ENCODE peak calls at places on chromosomes 4 and X, in ten cellular contexts. A, Q, W, C, K, H, S, M, X and Y are unnamed samples.

GRCh38 chrX:68681443-68681941 is 34.0 kb downstream of the STARD8 start:
- DNase-seq in A (no peak), Q (no peak), W (no peak), M (no peak), K (peak), C (no peak), H (no peak), X (no peak), S (peak), Y (no peak)

GRCh38 chr4:11741190-11741652 is 312.5 kb upstream of the HS3ST1 start:
- DNase-seq in W (no peak), M (no peak), X (no peak), A (no peak), H (no peak), S (peak), K (peak), Q (no peak), C (no peak), Y (no peak)

GRCh38 chrX:22950278-22951266 is 49.2 kb upstream of the DDX53 start:
- DNase-seq in S (peak), Q (no peak), W (no peak), A (no peak), C (peak), K (peak), H (no peak), M (peak), X (no peak), Y (peak)

GRCh38 chr4:186792994-186793393 is 69.3 kb upstream of the FAT1 start:
- DNase-seq in W (no peak), K (peak), X (no peak), M (no peak), C (peak), A (no peak), Q (no peak), S (peak), H (no peak), Y (peak)

GRCh38 chrX:67545772-67546495 is 2.1 kb downstream of the AR start:
- DNase-seq in W (peak), C (no peak), K (no peak), A (peak), H (peak), X (peak), M (peak), S (peak), Q (no peak), Y (no peak)

GRCh38 chrX:136523770-136524169 is 8.2 kb upstream of the VGLL1 start:
- DNase-seq in C (no peak), M (no peak), K (no peak), W (no peak), S (no peak), Q (no peak), X (no peak), A (no peak), H (no peak), Y (no peak)

GRCh38 chr4:7900351-7900750 is 39.3 kb downstream of the AFAP1 start:
- DNase-seq in W (no peak), A (no peak), M (no peak), X (no peak), Q (no peak), S (peak), K (no peak), H (no peak), C (no peak), Y (no peak)

GRCh38 chr4:123667496-123667895 is 270.9 kb downstream of the SPRY1 start:
- DNase-seq in Q (no peak), X (no peak), A (no peak), S (peak), M (no peak), H (no peak), W (no peak), C (peak), K (no peak), Y (no peak)

GRCh38 chrX:107710617-107711391 is 64.8 kb downstream of the TSC22D3 start:
- DNase-seq in C (peak), A (no peak), K (peak), M (peak), W (no peak), S (peak), X (no peak), Q (peak), H (no peak), Y (peak)

GRCh38 chr4:7904108-7904516 is 35.5 kb downstream of the AFAP1 start:
- DNase-seq in X (no peak), C (peak), Q (no peak), H (no peak), S (peak), W (no peak), M (no peak), A (no peak), K (peak), Y (peak)

GRCh38 chrX:148298737-148299136 is 201.7 kb upstream of the AFF2 start:
- DNase-seq in K (no peak), X (no peak), W (no peak), C (no peak), H (no peak), A (no peak), S (peak), M (no peak), Q (no peak), Y (no peak)

GRCh38 chrX:31240982-31241381 is 169.1 kb upstream of the FTHL17 start:
- DNase-seq in C (no peak), M (no peak), H (no peak), Q (no peak), W (no peak), S (no peak), K (no peak), X (no peak), A (no peak), Y (no peak)

GRCh38 chr4:3399277-3400194 is 42.2 kb upstream of the HGFAC start:
- DNase-seq in Q (no peak), W (peak), A (no peak), X (no peak), M (no peak), S (no peak), C (no peak), K (no peak), H (no peak), Y (no peak)

GRCh38 chr4:14787221-14787620 is 215.1 kb upstream of the CPEB2 start:
- DNase-seq in S (no peak), X (no peak), Q (no peak), K (no peak), C (no peak), M (no peak), H (no peak), W (no peak), A (no peak), Y (no peak)

GRCh38 chr4:144313370-144313769 is 172.9 kb upstream of the GYPA start:
- DNase-seq in S (no peak), Q (no peak), H (no peak), W (no peak), X (no peak), C (no peak), A (no peak), K (no peak), M (no peak), Y (no peak)

GRCh38 chr4:10096201-10096975 is 20.2 kb downstream of the WDR1 start:
- DNase-seq in Q (peak), A (peak), M (peak), W (peak), C (peak), H (no peak), K (peak), X (no peak), S (peak), Y (peak)

GRCh38 chr4:84639143-84639542 is 56.2 kb downstream of the CDS1 start:
- DNase-seq in S (no peak), Q (no peak), W (no peak), C (no peak), K (no peak), X (no peak), H (no peak), M (no peak), A (no peak), Y (no peak)

GRCh38 chr4:30839583-30840520 is 119.7 kb downstream of the PCDH7 start:
- DNase-seq in S (peak), C (peak), H (no peak), K (no peak), A (no peak), X (no peak), M (no peak), W (no peak), Q (no peak), Y (no peak)

GRCh38 chrX:133493366-133493765 is 78.1 kb upstream of the GPC4 start:
- DNase-seq in A (no peak), H (peak), Q (no peak), X (no peak), W (no peak), S (no peak), M (no peak), C (no peak), K (no peak), Y (no peak)

GRCh38 chr4:22462693-22463092 is 53.2 kb downstream of the ADGRA3 start:
- DNase-seq in C (no peak), M (no peak), S (no peak), X (no peak), A (no peak), W (no peak), H (no peak), Q (no peak), K (no peak), Y (no peak)

DNA sequence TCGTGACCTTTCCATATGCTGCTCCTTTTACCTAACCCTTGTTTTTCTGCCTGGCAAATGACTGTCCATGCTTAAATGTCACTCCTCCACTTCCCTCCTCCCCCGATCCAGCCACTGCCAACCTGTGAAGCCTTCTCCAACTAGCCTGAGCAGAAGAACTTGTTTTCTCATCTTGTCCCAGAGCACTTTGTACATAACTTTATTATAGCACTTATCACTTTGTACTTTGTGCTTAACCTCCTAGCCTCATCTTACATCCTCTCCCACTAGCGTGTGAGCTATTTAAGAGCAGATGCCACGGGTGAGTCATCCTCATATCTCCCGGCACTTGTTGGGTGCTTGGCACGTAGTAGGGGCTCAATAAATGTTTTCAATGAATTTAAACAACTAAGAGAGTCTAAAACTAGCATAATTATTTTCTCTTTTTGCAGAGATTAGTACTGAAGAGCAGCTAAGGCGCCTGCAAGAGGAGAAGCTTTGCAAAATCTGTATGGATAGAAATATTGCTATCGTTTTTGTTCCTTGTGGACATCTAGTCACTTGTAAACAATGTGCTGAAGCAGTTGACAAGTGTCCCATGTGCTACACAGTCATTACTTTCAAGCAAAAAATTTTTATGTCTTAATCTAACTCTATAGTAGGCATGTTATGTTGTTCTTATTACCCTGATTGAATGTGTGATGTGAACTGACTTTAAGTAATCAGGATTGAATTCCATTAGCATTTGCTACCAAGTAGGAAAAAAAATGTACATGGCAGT is 46.9 kb downstream of the XIAP start:
- DNase-seq in W (peak), H (no peak), X (no peak), M (no peak), K (peak), A (no peak), C (no peak), Q (no peak), S (no peak), Y (no peak)
- TF ChIP-seq CTCF in W (no peak), H (no peak), X (no peak), M (no peak), K (no peak), A (no peak), C (no peak), Q (no peak), S (no peak), Y (no peak)

GRCh38 chrX:72308209-72308565 is 2.5 kb upstream of the CITED1 start:
- DNase-seq in C (no peak), S (no peak), A (no peak), K (no peak), Q (no peak), M (no peak), X (no peak), W (no peak), H (no peak), Y (no peak)
- H3K4me3 ChIP-seq in C (no peak), S (no peak), A (peak), K (no peak), Q (no peak), M (no peak), X (peak), W (peak), H (no peak), Y (no peak)

GRCh38 chr4:93842512-93843252 is 14.1 kb downstream of the ATOH1 start:
- DNase-seq in H (no peak), S (no peak), M (peak), Q (no peak), W (no peak), K (no peak), C (no peak), A (no peak), X (no peak), Y (no peak)

GRCh38 chr4:93835929-93836328 is 7.4 kb downstream of the ATOH1 start:
- DNase-seq in X (no peak), C (peak), M (no peak), W (no peak), S (no peak), Q (no peak), H (no peak), A (no peak), K (no peak), Y (no peak)

GRCh38 chr4:93839704-93840103 is 11.2 kb downstream of the ATOH1 start:
- DNase-seq in M (no peak), K (no peak), H (no peak), A (no peak), S (no peak), Q (no peak), W (no peak), C (no peak), X (no peak), Y (no peak)

GRCh38 chr4:93841803-93842202 is 13.2 kb downstream of the ATOH1 start:
- DNase-seq in Q (no peak), K (no peak), S (no peak), A (no peak), M (no peak), C (no peak), X (no peak), W (no peak), H (no peak), Y (no peak)
- TF ChIP-seq CTCF in Q (no peak), K (no peak), S (no peak), A (no peak), M (no peak), C (no peak), X (no peak), W (no peak), H (no peak), Y (no peak)

DNA sequence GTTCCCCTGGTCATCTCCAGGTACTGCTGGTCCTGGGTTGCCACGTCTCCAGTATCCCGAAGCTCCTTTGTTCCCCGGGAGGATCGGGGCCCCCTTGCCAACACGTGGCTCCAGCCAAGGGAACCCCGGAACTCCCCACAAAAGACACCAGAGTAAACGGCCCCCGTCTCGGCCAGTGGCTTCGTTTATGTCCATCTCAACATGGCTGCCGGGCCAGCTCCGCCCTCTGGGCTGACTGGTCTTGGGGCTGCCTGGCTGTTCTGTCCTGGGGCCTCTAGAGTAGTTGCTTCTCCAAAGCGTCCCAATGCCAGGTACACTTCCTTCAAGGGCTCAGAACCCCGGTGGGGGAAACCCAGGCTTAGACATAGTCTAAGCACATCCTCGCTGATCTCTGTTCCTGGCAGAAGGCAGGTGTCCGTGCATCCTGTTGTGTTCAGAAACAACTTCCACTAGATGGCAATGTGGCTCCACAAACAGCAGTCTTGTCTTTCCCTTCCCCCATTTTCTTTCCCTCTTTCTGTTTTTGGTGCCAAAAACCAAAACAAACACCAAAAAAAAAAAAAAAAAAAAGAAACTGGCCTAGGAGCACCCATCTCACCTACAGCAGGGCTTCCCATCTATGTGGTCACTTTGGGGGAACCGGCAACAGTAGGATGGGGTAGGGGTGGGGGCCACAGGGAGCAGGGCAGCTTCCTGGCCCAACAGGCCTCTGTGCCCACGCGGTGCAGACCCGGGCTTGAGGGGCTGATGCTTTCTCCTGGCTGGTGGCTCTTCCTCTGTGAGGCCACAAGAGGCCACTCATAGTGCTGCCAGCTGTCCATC is 35.3 kb downstream of the NBDY start:
- DNase-seq in C (peak), W (peak), Q (peak), A (no peak), H (peak), S (peak), M (peak), X (no peak), K (peak), Y (no peak)
- H3K4me3 ChIP-seq in C (no peak), W (peak), Q (peak), A (peak), H (no peak), S (peak), M (no peak), X (no peak), K (peak), Y (no peak)

DNA sequence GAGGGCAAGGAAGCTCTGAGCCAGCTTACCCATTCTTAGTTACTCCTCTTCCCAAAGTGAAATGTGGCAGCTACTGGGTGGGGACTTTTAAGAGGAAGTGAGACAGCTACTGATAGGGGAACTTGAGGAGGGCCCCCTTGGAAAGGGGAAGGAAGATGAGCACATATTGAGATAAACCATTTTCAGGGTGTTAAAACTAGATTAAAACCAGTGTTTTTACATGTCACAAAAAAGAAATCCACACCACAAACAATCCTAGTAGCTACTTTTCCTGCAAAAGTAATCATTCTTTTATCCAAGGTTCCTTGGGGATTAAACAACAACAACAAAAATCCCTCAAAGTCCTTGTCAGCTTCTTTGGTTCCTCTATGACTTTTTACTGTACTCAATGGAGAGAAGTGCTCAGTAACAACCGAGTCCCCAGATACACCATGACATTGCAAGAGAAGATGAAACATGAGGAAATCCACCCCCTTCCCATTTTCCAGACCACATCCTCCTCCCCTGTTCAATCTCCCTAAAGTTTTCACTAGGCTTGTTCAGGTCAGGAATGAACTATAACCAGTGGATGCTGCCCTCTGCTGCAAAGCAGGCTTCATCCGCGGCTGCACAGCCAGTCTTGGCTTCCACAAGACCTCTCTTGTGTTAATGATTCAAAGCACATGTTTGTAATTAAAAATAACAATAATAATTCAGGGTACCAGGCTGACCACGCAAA is 113.5 kb upstream of the TMEM164 start:
- DNase-seq in W (no peak), K (peak), Q (no peak), C (no peak), S (peak), A (no peak), M (peak), X (no peak), H (no peak), Y (no peak)
- TF ChIP-seq CTCF in W (no peak), K (peak), Q (no peak), C (peak), S (peak), A (no peak), M (no peak), X (no peak), H (no peak), Y (peak)

GRCh38 chrX:112696506-112696905 is 16.8 kb upstream of the LHFPL1 start:
- DNase-seq in Q (no peak), H (no peak), M (no peak), S (no peak), X (no peak), A (no peak), C (no peak), W (no peak), K (no peak), Y (no peak)

GRCh38 chrX:112691361-112691760 is 11.6 kb upstream of the LHFPL1 start:
- DNase-seq in H (no peak), W (no peak), C (no peak), Q (no peak), S (no peak), M (no peak), A (no peak), K (no peak), X (no peak), Y (no peak)

GRCh38 chrX:112695494-112695893 is 15.8 kb upstream of the LHFPL1 start:
- DNase-seq in Q (no peak), X (no peak), H (no peak), A (no peak), W (no peak), K (no peak), S (no peak), M (no peak), C (no peak), Y (no peak)

GRCh38 chrX:112694062-112694461 is 14.3 kb upstream of the LHFPL1 start:
- DNase-seq in K (no peak), S (no peak), C (no peak), A (no peak), H (no peak), W (no peak), M (no peak), Q (no peak), X (no peak), Y (no peak)

GRCh38 chrX:112694811-112695210 is 15.1 kb upstream of the LHFPL1 start:
- DNase-seq in K (no peak), A (no peak), S (no peak), M (no peak), X (no peak), Q (no peak), C (no peak), W (no peak), H (no peak), Y (no peak)
- H3K4me3 ChIP-seq in K (no peak), A (no peak), S (no peak), M (no peak), X (no peak), Q (no peak), C (no peak), W (no peak), H (no peak), Y (no peak)

GRCh38 chr4:163592207-163592606 is 97.7 kb downstream of the TMA16 start:
- DNase-seq in S (no peak), Q (no peak), K (no peak), A (no peak), W (no peak), M (no peak), C (no peak), X (no peak), H (no peak), Y (no peak)

GRCh38 chr4:163591614-163592020 is 97.1 kb downstream of the TMA16 start:
- DNase-seq in A (no peak), X (no peak), C (no peak), Q (no peak), H (no peak), W (no peak), K (no peak), S (no peak), M (no peak), Y (no peak)

GRCh38 chr4:163590103-163590502 is 95.6 kb downstream of the TMA16 start:
- DNase-seq in Q (no peak), M (no peak), X (no peak), W (no peak), K (no peak), C (no peak), A (no peak), S (no peak), H (no peak), Y (no peak)

GRCh38 chr4:163590609-163591264 is 96.2 kb downstream of the TMA16 start:
- DNase-seq in C (no peak), Q (no peak), M (no peak), K (no peak), H (no peak), W (no peak), A (no peak), X (no peak), S (no peak), Y (no peak)

DNA sequence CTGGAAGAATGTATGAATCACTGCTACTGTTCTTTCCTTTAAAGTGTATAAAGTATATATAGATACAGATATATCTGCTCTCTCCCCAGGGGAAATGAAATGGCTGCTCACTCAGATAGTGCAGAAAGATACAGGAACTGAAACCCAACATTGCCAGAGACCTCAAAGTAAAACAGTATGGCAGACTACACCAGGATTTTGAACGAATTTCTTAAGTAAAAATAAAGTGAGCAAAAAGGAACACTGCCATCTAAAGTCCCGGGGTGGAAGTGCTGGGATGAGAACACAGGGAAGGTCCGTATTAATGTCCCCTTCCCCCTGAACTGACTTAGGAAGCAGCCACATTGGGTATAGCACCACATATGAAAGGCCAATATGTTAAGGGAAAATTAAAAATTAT is 93.4 kb downstream of the TMA16 start:
- DNase-seq in X (no peak), Q (no peak), H (no peak), S (no peak), A (no peak), C (no peak), W (no peak), M (no peak), K (no peak), Y (no peak)
- TF ChIP-seq CTCF in X (no peak), Q (no peak), H (no peak), S (no peak), A (no peak), C (peak), W (no peak), M (no peak), K (no peak), Y (no peak)